ENCODE peak calls at places on chromosomes 16 and 17, in four cellular contexts. O, U, D and I are unnamed samples.

GRCh38 chr17:60825351-60825750 is 147.7 kb downstream of the BCAS3 start:
- DNase-seq in O (no peak), U (no peak), D (no peak), I (no peak)

GRCh38 chr17:251531-251930 is 70.1 kb upstream of the DOC2B start:
- DNase-seq in O (no peak), U (no peak), D (peak; percentile 5), I (no peak)

GRCh38 chr16:49469930-49470451 is 96.4 kb downstream of the C16orf78 start:
- DNase-seq in O (peak; percentile 31), U (no peak), D (no peak), I (no peak)

GRCh38 chr16:65312071-65312470 is 190.2 kb upstream of the CDH11 start:
- DNase-seq in O (no peak), U (no peak), D (no peak), I (no peak)

GRCh38 chr17:26963163-26963503 is 330.8 kb upstream of the WSB1 start:
- DNase-seq in O (no peak), U (no peak), D (no peak), I (no peak)

GRCh38 chr16:76946879-76947278 is 244.1 kb upstream of the MON1B start:
- DNase-seq in O (no peak), U (no peak), D (no peak), I (peak; percentile 86)

GRCh38 chr16:80852261-80852872 is 48.0 kb upstream of the CDYL2 start:
- DNase-seq in O (peak; percentile 83), U (no peak), D (no peak), I (no peak)

GRCh38 chr16:10182186-10182683 is at the start of gene GRIN2A:
- DNase-seq in O (no peak), U (no peak), D (no peak), I (no peak)

GRCh38 chr17:77110006-77110374 is 30.8 kb upstream of the SEC14L1 start:
- DNase-seq in O (no peak), U (no peak), D (no peak), I (no peak)

GRCh38 chr16:50208460-50208931 is 55.4 kb downstream of the TENT4B start:
- DNase-seq in O (no peak), U (no peak), D (no peak), I (peak; percentile 79)

GRCh38 chr16:79764415-79765149 is 164.0 kb upstream of the MAF start:
- DNase-seq in O (no peak), U (no peak), D (no peak), I (no peak)

GRCh38 chr17:44307387-44308186 is 814 bp upstream of the RUNDC3A start:
- DNase-seq in O (peak; percentile 95), U (peak; percentile 51), D (no peak), I (no peak)

GRCh38 chr16:89364603-89365002 is 125.8 kb downstream of the ANKRD11 start:
- DNase-seq in O (no peak), U (no peak), D (no peak), I (no peak)

GRCh38 chr17:59493867-59494266 is 71.5 kb upstream of the DHX40 start:
- DNase-seq in O (no peak), U (no peak), D (no peak), I (no peak)

GRCh38 chr16:83513006-83513755 is 294.6 kb upstream of the HSBP1 start:
- DNase-seq in O (no peak), U (no peak), D (no peak), I (peak; percentile 11)

GRCh38 chr17:80959330-80960036 is 32.2 kb upstream of the CHMP6 start:
- DNase-seq in O (no peak), U (peak; percentile 95), D (peak; percentile 88), I (peak; percentile 43)

GRCh38 chr17:6603746-6604325 is 36.7 kb downstream of the KIAA0753 start:
- DNase-seq in O (no peak), U (no peak), D (no peak), I (no peak)

GRCh38 chr16:17346774-17347569 is 123.8 kb downstream of the XYLT1 start:
- DNase-seq in O (no peak), U (no peak), D (no peak), I (no peak)

GRCh38 chr17:42281571-42282096 is 5.4 kb upstream of the STAT5B start:
- DNase-seq in O (peak; percentile 52), U (no peak), D (no peak), I (no peak)

GRCh38 chr16:70740919-70741778 is 55.3 kb upstream of the MTSS2 start:
- DNase-seq in O (no peak), U (no peak), D (no peak), I (peak; percentile 88)

GRCh38 chr17:76529224-76529642 is 8.3 kb downstream of the CYGB start:
- DNase-seq in O (no peak), U (peak; percentile 86), D (peak; percentile 87), I (peak; percentile 88)

GRCh38 chr16:9597967-9598730 is 506.7 kb downstream of the HAPSTR1 start:
- DNase-seq in O (no peak), U (no peak), D (no peak), I (no peak)

GRCh38 chr17:40952675-40953074 is 14.1 kb downstream of the KRT39 start:
- DNase-seq in O (no peak), U (no peak), D (no peak), I (peak; percentile 40)

GRCh38 chr17:42531455-42532354 is 4.3 kb upstream of the NAGLU start:
- DNase-seq in O (peak; percentile 91), U (peak; percentile 69), D (peak; percentile 72), I (no peak)

GRCh38 chr17:31674305-31674704 is 184.7 kb downstream of the COPRS start:
- DNase-seq in O (peak; percentile 29), U (no peak), D (no peak), I (peak; percentile 40)

GRCh38 chr16:55042556-55043432 is 112.1 kb downstream of the IRX5 start:
- DNase-seq in O (peak; percentile 35), U (no peak), D (no peak), I (no peak)

GRCh38 chr17:8417806-8418205 is 17.9 kb upstream of the NDEL1 start:
- DNase-seq in O (no peak), U (no peak), D (no peak), I (no peak)

GRCh38 chr17:71727723-71728122 is 393.1 kb upstream of the SOX9 start:
- DNase-seq in O (no peak), U (no peak), D (no peak), I (no peak)

GRCh38 chr17:45584092-45585036 is 93.8 kb upstream of the PLEKHM1 start:
- DNase-seq in O (peak; percentile 92), U (peak; percentile 59), D (peak; percentile 26), I (no peak)

GRCh38 chr16:88451586-88452484 is 1.2 kb upstream of the ZFPM1 start:
- DNase-seq in O (no peak), U (no peak), D (no peak), I (no peak)

DNA sequence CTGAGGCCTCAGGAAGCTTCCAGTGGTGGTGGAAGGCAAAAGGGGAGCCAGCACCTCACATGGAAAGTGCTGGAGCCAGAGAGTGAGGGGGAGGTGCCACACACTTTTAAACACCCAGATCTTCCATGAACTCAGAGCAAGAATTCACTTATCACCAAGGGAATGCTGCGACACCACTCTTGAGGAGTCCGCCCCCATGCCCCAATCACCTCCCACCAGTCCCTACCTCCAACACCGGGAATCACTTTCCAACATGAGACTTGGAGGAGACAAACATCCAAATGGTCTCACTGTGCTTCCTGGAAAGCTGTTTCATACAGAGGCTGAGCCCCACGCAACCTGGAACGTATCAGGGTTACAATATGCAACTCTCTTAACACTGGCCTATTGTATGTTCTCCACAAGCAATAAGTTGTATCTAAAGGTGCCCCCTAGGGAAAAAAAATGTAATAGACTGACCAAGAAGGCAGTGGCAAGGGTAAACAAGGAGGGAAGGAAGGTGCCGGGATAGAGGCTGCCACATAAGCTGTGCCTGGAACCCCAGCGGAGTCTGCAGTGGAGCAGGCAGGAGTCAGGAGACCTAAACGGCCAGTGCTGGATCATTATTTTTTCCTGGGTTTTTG is 106.7 kb upstream of the FOXF1 start:
- DNase-seq in O (no peak), U (no peak), D (no peak), I (no peak)
- TF ChIP-seq CTCF in O (no peak), U (no peak), D (no peak), I (no peak)

GRCh38 chr16:635573-636205 is 416 bp downstream of the METTL26 start:
- DNase-seq in O (no peak), U (no peak), D (no peak), I (no peak)

GRCh38 chr16:634051-634670 is 1.9 kb downstream of the METTL26 start:
- DNase-seq in O (no peak), U (no peak), D (no peak), I (no peak)

GRCh38 chr16:636206-637080 is at the start of gene METTL26:
- DNase-seq in O (peak; percentile 98), U (peak; percentile 98), D (peak; percentile 97), I (no peak)

GRCh38 chr16:633336-634050 is 2.6 kb downstream of the METTL26 start:
- DNase-seq in O (no peak), U (no peak), D (no peak), I (no peak)

GRCh38 chr16:634996-635395 is 1.1 kb downstream of the METTL26 start:
- DNase-seq in O (no peak), U (no peak), D (no peak), I (no peak)
- H3K4me3 ChIP-seq in O (peak overlapping the region; percentile 84), U (peak overlapping the region; percentile 74), D (peak overlapping the region; percentile 91), I (peak overlapping the region; percentile 87)

DNA sequence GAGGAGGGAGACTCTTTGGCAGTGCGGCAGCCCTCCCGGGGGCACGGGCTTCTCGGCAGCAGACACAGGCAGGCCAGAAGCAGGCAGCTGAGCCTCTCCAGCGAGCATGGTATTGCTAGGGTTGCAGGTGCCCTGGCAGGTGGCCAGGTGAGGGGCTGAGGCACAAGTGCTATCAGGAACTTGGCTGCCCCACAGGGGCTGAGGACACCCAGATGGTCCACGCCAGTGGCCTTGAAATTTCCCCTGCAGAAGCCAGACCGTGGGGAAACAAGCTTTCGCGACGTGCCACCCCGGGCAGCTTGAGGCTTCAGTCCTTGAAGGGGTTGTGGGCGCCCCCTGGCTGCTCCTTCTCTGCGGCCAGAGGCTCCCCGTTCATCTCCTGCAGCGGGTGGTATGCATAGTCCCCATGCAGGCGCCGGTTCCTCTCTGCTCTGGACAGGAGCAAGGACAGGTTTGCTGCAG is 8.5 kb downstream of the NAGPA start:
- DNase-seq in O (peak; percentile 93), U (no peak), D (peak; percentile 50), I (no peak)
- TF ChIP-seq CTCF in O (peak; percentile 84), U (peak; percentile 14), D (peak; percentile 52), I (peak; percentile 61)

GRCh38 chr16:57447142-57447962 is at the start of the genes CIAPIN1 and COQ9:
- DNase-seq in O (peak; percentile 96), U (peak; percentile 97), D (peak; percentile 96), I (peak; percentile 47)

GRCh38 chr16:57452021-57452420 is 4.7 kb downstream of the COQ9 start:
- DNase-seq in O (no peak), U (no peak), D (no peak), I (no peak)

GRCh38 chr16:57444711-57445110 is 2.5 kb downstream of the CIAPIN1 start:
- DNase-seq in O (no peak), U (no peak), D (no peak), I (no peak)

GRCh38 chr16:57445510-57445909 is 1.7 kb downstream of the CIAPIN1 start:
- DNase-seq in O (no peak), U (no peak), D (no peak), I (no peak)

DNA sequence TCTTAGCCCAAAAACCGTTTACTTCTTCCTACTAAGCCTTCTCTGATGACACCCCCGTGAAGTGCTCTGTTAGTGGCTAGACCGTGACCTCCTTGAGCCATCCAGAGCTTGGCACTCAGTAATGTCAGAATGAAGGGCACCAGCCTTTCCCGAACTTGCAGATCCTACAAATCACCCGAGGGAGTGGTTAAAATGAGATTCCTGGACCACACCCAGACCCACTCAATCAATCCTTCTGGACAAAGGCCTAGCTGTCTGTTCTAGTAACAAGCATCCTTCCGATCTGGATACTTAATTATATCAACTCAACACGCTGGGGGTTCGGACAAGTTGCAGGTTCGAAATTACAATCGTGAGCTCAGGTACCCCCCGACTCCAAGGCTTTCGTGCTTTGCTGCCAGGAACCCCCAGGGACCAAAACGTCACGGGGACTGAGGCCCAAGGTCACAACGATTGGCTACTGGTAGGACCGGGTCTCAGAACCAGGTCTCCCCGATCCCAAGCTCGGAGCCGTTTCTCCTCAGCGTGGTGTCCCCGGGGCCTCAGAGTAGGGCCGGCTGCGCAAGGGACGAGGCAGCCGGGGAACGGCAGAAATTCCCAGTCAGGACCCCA is 549 bp downstream of the CIAPIN1 start:
- DNase-seq in O (no peak), U (peak; percentile 67), D (peak; percentile 36), I (no peak)
- H3K4me3 ChIP-seq in O (peak overlapping the region; percentile 100), U (peak overlapping the region; percentile 81), D (peak overlapping the region; percentile 98), I (peak overlapping the region; percentile 95)